ENCODE peak calls at places on chromosomes 1 and 21, in eight cellular contexts. U, W, P, G, R, X, K and I are unnamed samples.

GRCh38 chr21:21897275-21897883 is 899.2 kb downstream of the NCAM2 start:
- DNase-seq in U (no peak), P (no peak), G (no peak), K (no peak), R (no peak), W (peak; percentile 26), X (no peak), I (no peak)

GRCh38 chr1:153881764-153882163 is 41.0 kb downstream of the GATAD2B start:
- DNase-seq in U (peak; percentile 28), P (peak; percentile 48), K (no peak), R (no peak), X (no peak), G (no peak), W (peak; percentile 34), I (peak; percentile 40)

GRCh38 chr21:33019885-33020557 is 5.7 kb upstream of the OLIG2 start:
- DNase-seq in P (no peak), K (no peak), G (no peak), X (no peak), U (no peak), R (no peak), W (no peak), I (no peak)

GRCh38 chr1:228118040-228118439 is 8.9 kb upstream of the MRPL55 start:
- DNase-seq in X (no peak), K (no peak), P (no peak), U (no peak), R (no peak), G (no peak), W (no peak), I (no peak)

GRCh38 chr1:6093061-6093460 is 47.4 kb downstream of the KCNAB2 start:
- DNase-seq in R (no peak), G (no peak), U (no peak), W (no peak), K (no peak), X (no peak), P (no peak), I (no peak)

GRCh38 chr1:223216482-223217205 is 73.6 kb upstream of the TLR5 start:
- DNase-seq in G (no peak), P (no peak), K (no peak), X (no peak), W (no peak), R (no peak), U (no peak), I (no peak)

GRCh38 chr1:62573675-62574074 is 23.6 kb upstream of the ANGPTL3 start:
- DNase-seq in K (no peak), P (no peak), R (no peak), U (peak; percentile 5), G (no peak), W (peak; percentile 20), X (no peak), I (peak; percentile 32)

GRCh38 chr1:156502749-156503671 is 2.4 kb upstream of the MEF2D start:
- DNase-seq in X (no peak), P (peak; percentile 97), K (peak; percentile 93), U (peak; percentile 92), W (peak; percentile 89), G (no peak), R (no peak), I (peak; percentile 97)

GRCh38 chr1:37650721-37651120 is 16.0 kb upstream of the RSPO1 start:
- DNase-seq in U (no peak), X (no peak), P (no peak), W (no peak), G (no peak), K (no peak), R (no peak), I (no peak)

GRCh38 chr1:111220302-111220890 is 7.1 kb upstream of the CHI3L2 start:
- DNase-seq in X (no peak), K (no peak), R (no peak), U (no peak), P (no peak), W (no peak), G (no peak), I (no peak)

GRCh38 chr21:34544032-34544496 is 32.1 kb upstream of the KCNE1 start:
- DNase-seq in R (no peak), P (peak; percentile 87), W (peak; percentile 79), G (peak; percentile 30), U (peak; percentile 60), X (no peak), K (peak; percentile 78), I (peak; percentile 76)

GRCh38 chr1:68746378-68746777 is 249.5 kb upstream of the DEPDC1 start:
- DNase-seq in X (no peak), W (no peak), P (no peak), G (no peak), R (no peak), K (no peak), U (no peak), I (no peak)